ENCODE peak calls at places on chromosomes 4 and X, in six cellular contexts. O is mesendoderm, B is IMR-90, V is H9, J is mesenchymal stem cell, U is H1. Z is an unnamed sample.

GRCh38 chr4:100508691-100509090 is 9.1 kb downstream of the EMCN start:
- DNase-seq in O (no peak), B (no peak), U (no peak), V (no peak), J (no peak), Z (no peak)

GRCh38 chrX:9197231-9197630 is 163.3 kb upstream of the FAM9B start:
- DNase-seq in U (no peak), J (no peak), B (peak; percentile 75), V (no peak), O (no peak), Z (no peak)

GRCh38 chrX:44012484-44013096 is 39.4 kb upstream of the NDP start:
- DNase-seq in B (peak; percentile 41), O (no peak), V (no peak), J (peak; percentile 48), U (no peak), Z (no peak)

GRCh38 chrX:129077384-129077783 is 445.9 kb downstream of the SMARCA1 start:
- DNase-seq in U (no peak), J (no peak), O (no peak), B (no peak), V (no peak), Z (no peak)

GRCh38 chr4:84215218-84215617 is 283.9 kb downstream of the NKX6-1 start:
- DNase-seq in B (no peak), V (no peak), U (no peak), J (no peak), O (no peak), Z (no peak)

GRCh38 chrX:17550011-17550410 is 175.0 kb downstream of the NHS start:
- DNase-seq in U (no peak), V (no peak), O (no peak), J (no peak), B (no peak), Z (no peak)

GRCh38 chr4:704971-705277 is 708 bp upstream of the PCGF3 start:
- DNase-seq in O (no peak), V (no peak), U (no peak), J (no peak), B (no peak), Z (no peak)

GRCh38 chr4:107564326-107564725 is 155.7 kb downstream of the PAPSS1 start:
- DNase-seq in B (no peak), U (no peak), J (peak; percentile 63), V (no peak), O (peak; percentile 57), Z (peak; percentile 56)

GRCh38 chr4:107876096-107876495 is 51.4 kb downstream of the SGMS2 start:
- DNase-seq in B (no peak), V (no peak), U (no peak), O (no peak), J (no peak), Z (no peak)

GRCh38 chrX:141220342-141221008 is 21.8 kb downstream of the SPANXC start:
- DNase-seq in V (no peak), B (peak; percentile 74), O (peak; percentile 42), J (peak; percentile 72), U (no peak), Z (no peak)

GRCh38 chr4:128234836-128235235 is 52.8 kb downstream of the PGRMC2 start:
- DNase-seq in V (no peak), U (no peak), O (no peak), J (no peak), B (no peak), Z (no peak)

GRCh38 chrX:140180585-140180984 is 215.3 kb upstream of the CXorf66 start:
- DNase-seq in J (no peak), O (no peak), V (no peak), B (peak; percentile 82), U (no peak), Z (no peak)

GRCh38 chr4:68342139-68342538 is 7.8 kb downstream of the YTHDC1 start:
- DNase-seq in V (no peak), B (peak; percentile 73), O (peak; percentile 76), J (peak; percentile 79), U (no peak), Z (no peak)

GRCh38 chr4:151879705-151880104 is 118.9 kb upstream of the GATB start:
- DNase-seq in B (no peak), J (no peak), U (no peak), O (no peak), V (no peak), Z (no peak)

GRCh38 chr4:98470831-98471230 is 187.6 kb downstream of the TSPAN5 start:
- DNase-seq in B (no peak), J (no peak), O (no peak), V (no peak), U (no peak), Z (no peak)

GRCh38 chr4:61922766-61923165 is 722.6 kb downstream of the ADGRL3 start:
- DNase-seq in O (peak; percentile 29), B (no peak), V (no peak), J (peak; percentile 10), U (no peak), Z (no peak)

GRCh38 chr4:173488656-173489055 is 41.4 kb downstream of the HAND2 start:
- DNase-seq in B (no peak), J (no peak), V (no peak), O (no peak), U (no peak), Z (no peak)

GRCh38 chrX:152878976-152879755 is 18.7 kb upstream of the ZNF185 start:
- DNase-seq in O (no peak), B (no peak), J (no peak), U (no peak), V (no peak), Z (no peak)

GRCh38 chrX:125503769-125504168 is 184.1 kb downstream of the TEX13C start:
- DNase-seq in O (no peak), V (no peak), B (no peak), J (no peak), U (no peak), Z (no peak)

GRCh38 chr4:138627096-138627495 is 384.9 kb upstream of the SLC7A11 start:
- DNase-seq in B (peak; percentile 20), J (no peak), V (no peak), U (no peak), O (no peak), Z (no peak)

GRCh38 chr4:79132826-79133225 is 193.0 kb downstream of the NAA11 start:
- DNase-seq in V (no peak), U (no peak), O (no peak), J (no peak), B (no peak), Z (no peak)

GRCh38 chr4:79134767-79135166 is 191.1 kb downstream of the NAA11 start:
- DNase-seq in J (no peak), V (no peak), U (no peak), O (no peak), B (no peak), Z (no peak)
- H2AK5ac ChIP-seq in J (no peak overlapping the region), V (no peak overlapping the region), U (no peak overlapping the region), O (no peak overlapping the region), B (no peak overlapping the region), Z (no peak overlapping the region)

DNA sequence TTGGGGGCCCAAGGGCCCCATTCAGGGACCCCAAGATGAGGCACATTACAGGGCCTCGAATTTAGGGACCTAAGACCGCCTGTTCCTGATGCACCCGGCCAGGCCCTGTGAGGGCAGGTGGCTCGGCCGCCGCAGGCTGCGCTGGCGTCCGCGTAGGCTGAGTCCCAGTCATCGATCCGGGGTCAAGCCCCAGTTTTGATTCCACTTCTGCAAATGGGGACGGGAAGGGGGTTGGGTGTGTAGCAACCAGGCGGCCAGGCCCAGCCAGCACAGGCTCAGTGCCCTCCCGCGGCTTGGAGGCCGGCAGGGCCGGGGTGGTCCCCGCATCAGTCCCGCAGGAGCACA is 327 bp downstream of the PNPLA4 start:
- DNase-seq in B (no peak), J (no peak), U (no peak), O (no peak), V (no peak), Z (no peak)
- H2AK5ac ChIP-seq in B (no peak overlapping the region), J (no peak overlapping the region), U (no peak overlapping the region), O (no peak overlapping the region), V (no peak overlapping the region), Z (no peak overlapping the region)

DNA sequence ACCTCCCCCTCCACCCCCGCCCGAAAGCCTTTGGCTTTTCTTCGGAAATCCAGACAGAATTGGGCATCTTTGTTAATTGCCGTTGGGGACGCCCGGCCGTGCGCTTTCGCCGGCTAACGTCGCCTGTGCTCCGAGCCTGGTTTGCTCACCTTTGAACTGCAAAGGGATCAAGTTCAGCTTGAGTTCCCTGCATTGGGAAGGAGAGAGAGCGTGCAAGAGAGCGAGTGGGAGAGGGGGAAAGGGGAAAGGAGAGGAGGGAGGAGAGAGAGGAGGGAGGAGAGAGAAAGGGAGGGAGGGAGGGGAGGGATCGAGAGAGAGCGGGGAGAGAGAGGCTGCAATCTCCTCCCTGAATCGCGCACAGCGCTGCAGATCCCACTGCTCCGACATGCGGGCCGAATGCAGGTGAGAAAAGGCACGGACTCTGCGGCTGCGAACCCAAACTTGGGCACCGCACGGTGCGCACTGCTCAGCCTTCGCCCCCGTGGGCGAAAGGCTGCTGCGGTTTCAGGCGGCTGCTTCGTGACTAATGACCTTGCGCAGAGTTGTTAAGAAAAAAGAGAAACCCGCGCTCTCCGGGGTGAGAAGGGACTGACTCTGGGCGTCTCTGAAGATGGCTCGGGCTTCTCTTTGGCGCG is at the start of gene PCDH7:
- DNase-seq in V (peak; percentile 71), B (peak; percentile 73), U (no peak), O (peak; percentile 91), J (peak; percentile 85), Z (peak; percentile 54)
- H2AK5ac ChIP-seq in V (no peak within 1 kb of the TSS), B (no peak within 1 kb of the TSS), U (no peak within 1 kb of the TSS), O (no peak within 1 kb of the TSS), J (no peak within 1 kb of the TSS), Z (no peak within 1 kb of the TSS)

DNA sequence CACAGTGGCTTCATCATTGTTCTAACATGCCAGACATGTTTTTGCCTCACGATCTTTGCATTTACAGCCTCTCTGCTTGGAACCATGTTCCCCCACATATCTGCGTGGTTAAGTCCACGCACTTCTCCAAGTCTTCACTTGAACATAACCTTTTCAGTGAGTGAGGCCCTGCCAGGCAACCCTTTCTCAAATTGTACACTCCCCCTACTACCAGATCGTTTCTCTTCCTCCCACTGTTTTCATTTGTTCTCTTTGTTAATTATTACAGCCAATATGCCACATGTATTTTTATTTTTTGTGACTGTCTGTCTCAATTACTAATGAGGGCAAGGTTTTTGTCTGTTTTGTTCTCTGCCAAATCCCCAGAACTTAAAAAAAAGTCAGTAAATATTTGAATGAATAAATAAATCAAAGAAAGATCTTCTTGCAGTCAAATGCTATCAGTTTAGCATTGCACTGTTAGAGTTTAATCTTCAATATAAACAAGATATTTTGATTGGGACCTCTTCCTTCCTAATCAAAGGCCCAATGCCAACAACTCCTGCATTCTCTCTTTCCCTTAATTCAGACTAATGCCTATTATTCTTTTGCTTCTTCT is 18.2 kb downstream of the CTSO start:
- DNase-seq in J (no peak), V (no peak), B (no peak), U (no peak), O (no peak), Z (no peak)
- H2AK5ac ChIP-seq in J (no peak overlapping the region), V (no peak overlapping the region), B (no peak overlapping the region), U (no peak overlapping the region), O (no peak overlapping the region), Z (no peak overlapping the region)

DNA sequence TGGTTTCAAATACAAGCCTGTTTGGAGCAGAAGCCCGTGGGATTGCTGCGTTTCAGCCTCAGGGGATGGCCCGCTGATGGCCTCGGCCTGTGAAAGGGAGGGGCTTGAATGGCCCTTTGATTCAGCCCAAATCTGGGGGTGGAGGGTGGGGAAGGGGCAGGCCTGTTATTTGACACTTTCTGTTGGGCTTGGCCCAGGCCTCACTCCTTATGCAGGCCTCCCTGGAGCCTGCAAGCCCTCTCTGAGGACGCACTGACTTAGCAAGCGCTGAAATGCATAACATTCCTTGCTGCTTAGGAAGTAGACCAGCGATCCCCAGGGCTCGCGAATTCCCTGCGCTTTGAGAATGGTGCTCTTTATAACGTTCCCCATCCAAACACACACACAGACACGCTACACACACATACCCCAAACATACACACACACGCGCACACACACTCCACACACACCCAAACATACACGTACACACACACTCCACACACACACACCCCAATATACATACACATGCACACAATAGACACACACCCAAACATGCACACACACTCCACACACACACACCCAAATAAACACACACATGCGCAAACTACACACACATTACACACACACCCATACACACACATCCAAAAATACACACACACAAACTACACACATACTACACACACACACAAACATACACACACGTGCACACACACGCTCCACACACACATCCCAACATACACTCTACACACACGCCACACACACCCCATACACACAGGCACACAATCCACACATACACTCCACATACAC is 29.6 kb downstream of the TLR10 start:
- DNase-seq in J (peak; percentile 95), V (peak; percentile 97), O (peak; percentile 99), B (peak; percentile 99), U (peak; percentile 88), Z (peak; percentile 90)
- H2AK5ac ChIP-seq in J (peak overlapping the region; percentile 47), V (no peak overlapping the region), O (no peak overlapping the region), B (peak overlapping the region; percentile 99), U (peak overlapping the region; percentile 100), Z (no peak overlapping the region)

Z was measured in neuronal stem cell.